ENCODE peak calls at places on chromosomes 13 and 19, in six cellular contexts. F is WERI-Rb-1; O is stimulated activated effector memory CD8-positive, alpha-beta T cell treated with anti-CD3 and anti-CD28 coated beads, Interleukin-12 subunit alpha, Interleukin-12 subunit beta, amount 100 ng/mL, for 72 hours; K is AG04450; Z is B cell; U is iPS DF 19.7. V is an unnamed sample.

GRCh38 chr19:33005440-33005839 is 33.4 kb downstream of the FAAP24 start:
- DNase-seq in U (no peak), K (no peak), F (no peak), Z (no peak), O (no peak), V (no peak)

GRCh38 chr19:51198641-51199040 is 26.2 kb upstream of the CD33 start:
- DNase-seq in U (no peak), F (no peak), O (no peak), K (no peak), Z (no peak), V (no peak)

GRCh38 chr13:27797228-27797624 is 4.9 kb downstream of the GSX1 start:
- DNase-seq in O (no peak), F (peak; percentile 49), K (no peak), Z (no peak), U (no peak), V (no peak)

GRCh38 chr13:24159921-24160324 is 597 bp upstream of the SPATA13 start:
- DNase-seq in U (no peak), Z (peak; percentile 19), F (no peak), O (no peak), K (no peak), V (no peak)

GRCh38 chr13:74251778-74252519 is 117.7 kb upstream of the KLF12 start:
- DNase-seq in K (no peak), U (no peak), O (no peak), F (no peak), Z (no peak), V (no peak)

GRCh38 chr13:36293497-36293896 is 4.1 kb downstream of the CCDC169 start:
- DNase-seq in K (no peak), Z (no peak), U (no peak), O (no peak), F (no peak), V (no peak)

GRCh38 chr19:35447870-35448492 is at the start of gene FFAR2:
- DNase-seq in U (no peak), Z (no peak), O (no peak), K (no peak), F (no peak), V (no peak)

GRCh38 chr13:52141299-52141698 is 12.4 kb upstream of the NEK5 start:
- DNase-seq in O (no peak), Z (no peak), F (no peak), U (no peak), K (no peak), V (no peak)

GRCh38 chr19:5877869-5878268 is 7.5 kb upstream of the FUT5 start:
- DNase-seq in O (no peak), Z (no peak), F (no peak), K (no peak), U (no peak), V (no peak)

GRCh38 chr19:45507864-45508680 is 793 bp downstream of the VASP start:
- DNase-seq in O (no peak), Z (peak; percentile 62), K (no peak), U (no peak), F (peak; percentile 89), V (no peak)

GRCh38 chr13:20686167-20686566 is 17.3 kb upstream of the IL17D start:
- DNase-seq in O (no peak), K (no peak), U (no peak), Z (no peak), F (no peak), V (no peak)

V was measured in smooth muscle cell of the brain vasculature.